ENCODE peak calls at places on chromosomes 6 and 20, in four cellular contexts. F, G, N and L are unnamed samples.

GRCh38 chr6:87722831-87723726 is 21.0 kb upstream of the AKIRIN2 start:
- DNase-seq in F (no peak), G (no peak), N (no peak), L (peak)

GRCh38 chr6:168496932-168497331 is 55.9 kb downstream of the SMOC2 start:
- DNase-seq in F (no peak), G (no peak), N (no peak), L (no peak)

GRCh38 chr6:150452642-150453243 is 83.9 kb downstream of the IYD start:
- DNase-seq in F (no peak), G (no peak), N (no peak), L (no peak)

GRCh38 chr20:38108438-38109024 is 56.5 kb downstream of the TGM2 start:
- DNase-seq in F (no peak), G (no peak), N (no peak), L (no peak)

GRCh38 chr6:15399651-15400470 is 154.0 kb downstream of the JARID2 start:
- DNase-seq in F (peak), G (no peak), N (no peak), L (peak)

GRCh38 chr6:169993861-169994481 is 242.5 kb downstream of the ERMARD start:
- DNase-seq in F (no peak), G (no peak), N (no peak), L (no peak)

GRCh38 chr6:106360989-106361430 is 493 bp downstream of the CRYBG1 start:
- DNase-seq in F (no peak), G (no peak), N (no peak), L (no peak)

GRCh38 chr20:3400260-3401155 is 7.0 kb downstream of the DNAAF9 start:
- DNase-seq in F (no peak), G (no peak), N (no peak), L (no peak)

GRCh38 chr20:38649275-38649891 is 47.8 kb downstream of the ARHGAP40 start:
- DNase-seq in F (no peak), G (peak), N (no peak), L (no peak)

GRCh38 chr6:142902636-142903053 is 42.3 kb downstream of the HIVEP2 start:
- DNase-seq in F (peak), G (no peak), N (peak), L (peak)